ENCODE peak calls at places on chromosomes 5 and 9, in six cellular contexts. B is HepG2, U is upper lobe of left lung, A is A549, H is GM12878, G is K562. R is an unnamed sample.

GRCh38 chr5:2840372-2840915 is 89.0 kb upstream of the IRX2 start:
- ATAC-seq in B (no peak), U (no peak), A (no peak), H (no peak), G (no peak), R (no peak)

GRCh38 chr9:131899248-131899882 is 159.5 kb upstream of the RAPGEF1 start:
- ATAC-seq in B (no peak), U (no peak), A (no peak), H (no peak), G (no peak), R (no peak)

GRCh38 chr5:60372786-60373185 is 327.2 kb downstream of the DEPDC1B start:
- ATAC-seq in B (peak; percentile 31), U (no peak), A (no peak), H (no peak), G (no peak), R (no peak)

GRCh38 chr5:136213919-136214493 is 21.0 kb upstream of the SMIM32 start:
- ATAC-seq in B (no peak), U (no peak), A (no peak), H (no peak), G (no peak), R (no peak)

GRCh38 chr5:168920019-168920813 is 341.0 kb upstream of the PANK3 start:
- ATAC-seq in B (no peak), U (peak; percentile 53), A (no peak), H (no peak), G (no peak), R (no peak)

GRCh38 chr5:16050414-16050813 is 129.2 kb downstream of the MARCHF11 start:
- ATAC-seq in B (no peak), U (no peak), A (no peak), H (peak; percentile 47), G (no peak), R (no peak)

GRCh38 chr5:82307431-82307830 is 29.3 kb upstream of the RPS23 start:
- ATAC-seq in B (no peak), U (no peak), A (no peak), H (no peak), G (no peak), R (peak; percentile 34)

GRCh38 chr5:140128376-140128775 is 2.6 kb downstream of the IGIP start:
- ATAC-seq in B (no peak), U (no peak), A (no peak), H (no peak), G (no peak), R (no peak)

GRCh38 chr9:121556580-121556979 is 56.9 kb upstream of the GGTA1 start:
- ATAC-seq in B (no peak), U (peak; percentile 61), A (peak; percentile 53), H (no peak), G (no peak), R (peak; percentile 35)

GRCh38 chr9:136902259-136902821 is 16.0 kb downstream of the TRAF2 start:
- ATAC-seq in B (peak; percentile 28), U (peak; percentile 83), A (peak; percentile 79), H (peak; percentile 90), G (no peak), R (peak; percentile 69)

GRCh38 chr9:121984726-121985402 is 108.2 kb downstream of the TTLL11 start:
- ATAC-seq in B (no peak), U (no peak), A (no peak), H (no peak), G (no peak), R (no peak)

GRCh38 chr5:123874600-123875201 is 362.7 kb downstream of the CSNK1G3 start:
- ATAC-seq in B (peak; percentile 34), U (no peak), A (no peak), H (no peak), G (no peak), R (no peak)

GRCh38 chr5:145711417-145711816 is 123.7 kb downstream of the PRELID2 start:
- ATAC-seq in B (no peak), U (no peak), A (no peak), H (no peak), G (no peak), R (no peak)

GRCh38 chr9:35618325-35618727 is at the start of gene CD72:
- ATAC-seq in B (no peak), U (peak; percentile 61), A (no peak), H (peak; percentile 16), G (peak; percentile 22), R (no peak)

GRCh38 chr5:102916114-102916513 is 161.0 kb downstream of the PAM start:
- ATAC-seq in B (no peak), U (no peak), A (no peak), H (no peak), G (no peak), R (no peak)

GRCh38 chr5:77146896-77147295 is 59.8 kb upstream of the ZBED3 start:
- ATAC-seq in B (no peak), U (no peak), A (no peak), H (no peak), G (no peak), R (no peak)

GRCh38 chr5:156201793-156202388 is 125.1 kb upstream of the SGCD start:
- ATAC-seq in B (no peak), U (no peak), A (peak; percentile 98), H (no peak), G (no peak), R (no peak)

GRCh38 chr5:55925677-55926076 is 69.1 kb downstream of the IL6ST start:
- ATAC-seq in B (no peak), U (no peak), A (peak; percentile 28), H (no peak), G (no peak), R (no peak)

GRCh38 chr5:127001621-127002296 is 28.6 kb downstream of the MARCHF3 start:
- ATAC-seq in B (no peak), U (peak; percentile 76), A (peak; percentile 36), H (no peak), G (no peak), R (no peak)

GRCh38 chr9:131100445-131100844 is 4.1 kb downstream of the AIF1L start:
- ATAC-seq in B (no peak), U (no peak), A (no peak), H (no peak), G (no peak), R (no peak)

GRCh38 chr9:129624947-129625346 is 1.0 kb upstream of the NTMT1 start:
- ATAC-seq in B (peak; percentile 12), U (no peak), A (no peak), H (peak; percentile 65), G (peak; percentile 40), R (no peak)

GRCh38 chr5:10611290-10611689 is 47.4 kb downstream of the ANKRD33B start:
- ATAC-seq in B (no peak), U (no peak), A (no peak), H (no peak), G (no peak), R (no peak)

GRCh38 chr5:54063817-54064216 is 246.6 kb downstream of the ARL15 start:
- ATAC-seq in B (no peak), U (no peak), A (no peak), H (no peak), G (no peak), R (no peak)

GRCh38 chr9:87310827-87311564 is 186.7 kb upstream of the DAPK1 start:
- ATAC-seq in B (no peak), U (no peak), A (no peak), H (no peak), G (no peak), R (no peak)

GRCh38 chr5:172985596-172985995 is 2.0 kb downstream of the ATP6V0E1 start:
- ATAC-seq in B (no peak), U (no peak), A (no peak), H (no peak), G (no peak), R (no peak)

GRCh38 chr5:172979778-172980177 is 3.8 kb upstream of the ATP6V0E1 start:
- ATAC-seq in B (no peak), U (no peak), A (no peak), H (no peak), G (no peak), R (no peak)

GRCh38 chr5:172983542-172984243 is at the start of gene ATP6V0E1:
- ATAC-seq in B (peak; percentile 93), U (peak; percentile 99), A (peak; percentile 96), H (peak; percentile 93), G (peak; percentile 94), R (peak; percentile 96)

GRCh38 chr5:172981931-172982330 is 1.6 kb upstream of the ATP6V0E1 start:
- ATAC-seq in B (no peak), U (no peak), A (no peak), H (no peak), G (no peak), R (no peak)

DNA sequence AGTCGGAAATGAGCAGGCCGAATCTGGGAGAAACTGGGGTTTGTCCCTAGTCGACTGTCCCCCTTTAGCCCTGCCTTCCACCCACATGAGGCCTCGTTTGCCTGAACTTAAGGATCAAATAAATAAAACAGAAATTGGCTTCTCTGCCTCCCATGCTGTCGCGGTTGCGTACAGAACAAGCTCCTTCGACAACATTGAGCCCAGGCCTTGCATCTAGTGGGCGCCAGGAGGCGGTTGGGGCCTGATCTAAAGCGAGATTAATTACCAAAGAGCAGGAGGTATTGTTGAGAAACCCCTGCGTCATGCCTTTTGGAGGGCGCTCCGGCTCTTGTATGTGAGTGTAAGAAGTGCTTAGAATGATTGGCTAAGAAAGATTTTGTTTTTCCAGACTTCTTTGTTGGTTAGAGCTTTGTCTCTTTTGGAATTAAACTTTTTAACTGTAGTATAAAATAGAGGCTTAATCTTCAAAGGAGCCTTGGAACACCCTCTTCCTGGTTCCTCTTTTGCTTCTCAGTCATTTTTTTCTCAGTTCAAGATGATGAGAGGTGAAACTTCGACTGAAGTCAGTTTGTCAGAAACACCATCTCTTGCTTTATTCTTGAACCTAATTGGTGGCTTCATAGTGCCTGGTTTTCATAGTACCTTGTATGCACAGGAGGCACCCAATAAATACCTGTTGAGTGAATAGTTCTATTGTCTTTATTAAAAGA is 828 bp downstream of the ATP6V0E1 start:
- ATAC-seq in B (peak; percentile 84), U (peak; percentile 91), A (peak; percentile 78), H (peak; percentile 88), G (peak; percentile 92), R (peak; percentile 76)
- TF ChIP-seq EP300 in B (no peak), U (no peak), A (no peak), H (no peak), G (peak; percentile 49), R (no peak)

GRCh38 chr9:2289234-2289755 is 274.1 kb downstream of the SMARCA2 start:
- ATAC-seq in B (no peak), U (no peak), A (no peak), H (no peak), G (no peak), R (no peak)

GRCh38 chr9:2292733-2293132 is 277.6 kb downstream of the SMARCA2 start:
- ATAC-seq in B (no peak), U (no peak), A (no peak), H (no peak), G (no peak), R (no peak)

GRCh38 chr9:2288309-2288708 is 273.2 kb downstream of the SMARCA2 start:
- ATAC-seq in B (no peak), U (no peak), A (no peak), H (no peak), G (no peak), R (no peak)

GRCh38 chr9:2290382-2290781 is 275.2 kb downstream of the SMARCA2 start:
- ATAC-seq in B (no peak), U (no peak), A (no peak), H (no peak), G (no peak), R (no peak)

GRCh38 chr9:2291980-2292704 is 277.0 kb downstream of the SMARCA2 start:
- ATAC-seq in B (no peak), U (peak; percentile 8), A (no peak), H (no peak), G (no peak), R (no peak)
- TF ChIP-seq EP300 in B (no peak), U (no peak), A (no peak), H (no peak), G (no peak), R (no peak)

GRCh38 chr5:151080620-151081425 is at the start of gene TNIP1:
- ATAC-seq in B (peak; percentile 94), U (peak; percentile 97), A (peak; percentile 90), H (peak; percentile 78), G (peak; percentile 98), R (peak; percentile 97)
- TF ChIP-seq EP300 in B (no peak), U (no peak), A (no peak), H (no peak), G (no peak), R (no peak)

GRCh38 chr9:113410207-113411158 is at the start of the genes C9orf43 and POLE3:
- ATAC-seq in B (peak; percentile 97), U (peak; percentile 99), A (peak; percentile 97), H (peak; percentile 96), G (peak; percentile 94), R (peak; percentile 98)
- TF ChIP-seq EP300 in B (peak; percentile 62), U (no peak), A (no peak), H (no peak), G (peak; percentile 52), R (no peak)

R was measured in gastroesophageal sphincter.